ENCODE peak calls at places on chromosomes 7 and 10, in five cellular contexts. C is posterior vena cava, P is AML-193, Z is AG10803, S is AG09309. I is an unnamed sample.

GRCh38 chr7:732094-732541 is 5.0 kb upstream of the PRKAR1B start:
- DNase-seq in S (no peak), C (peak; percentile 55), P (no peak), Z (no peak), I (no peak)

GRCh38 chr7:69961396-69961795 is 363.1 kb downstream of the AUTS2 start:
- DNase-seq in Z (peak; percentile 15), C (no peak), P (no peak), S (no peak), I (no peak)

GRCh38 chr10:88091490-88092061 is 228.2 kb downstream of the PTEN start:
- DNase-seq in Z (no peak), P (peak; percentile 85), C (no peak), S (no peak), I (no peak)

GRCh38 chr7:116173051-116174028 is 37.0 kb upstream of the TES start:
- DNase-seq in C (no peak), S (no peak), Z (peak; percentile 67), P (peak; percentile 66), I (no peak)

GRCh38 chr7:30549933-30550493 is 44.7 kb upstream of the GARS1 start:
- DNase-seq in S (no peak), Z (no peak), C (no peak), P (no peak), I (no peak)

GRCh38 chr7:46352335-46352954 is 431.4 kb upstream of the IGFBP3 start:
- DNase-seq in Z (peak; percentile 77), P (no peak), C (no peak), S (peak; percentile 23), I (no peak)

GRCh38 chr10:132095403-132096113 is 29.8 kb downstream of the JAKMIP3 start:
- DNase-seq in Z (no peak), P (no peak), C (peak; percentile 28), S (no peak), I (no peak)

GRCh38 chr7:24812313-24812945 is 55.2 kb upstream of the GSDME start:
- DNase-seq in P (peak; percentile 40), S (no peak), C (peak; percentile 82), Z (peak; percentile 32), I (no peak)

GRCh38 chr10:74502963-74503608 is 323.3 kb upstream of the KAT6B start:
- DNase-seq in Z (peak; percentile 52), C (no peak), S (peak; percentile 42), P (peak; percentile 47), I (no peak)

GRCh38 chr10:93139059-93139658 is 65.5 kb downstream of the CYP26A1 start:
- DNase-seq in P (peak; percentile 34), S (no peak), Z (peak; percentile 21), C (no peak), I (no peak)

GRCh38 chr10:129468187-129468586 is 1.1 kb downstream of the MGMT start:
- DNase-seq in Z (no peak), P (no peak), S (no peak), C (no peak), I (no peak)

GRCh38 chr7:24978837-24979469 is 1.0 kb downstream of the OSBPL3 start:
- DNase-seq in P (no peak), Z (no peak), C (no peak), S (no peak), I (no peak)